ENCODE peak calls at places on chromosomes 6 and 20, in five cellular contexts. One of them, this sample, is unnamed.

GRCh38 chr6:74731204-74731603 is 474.6 kb downstream of the COL12A1 start:
- DNase-seq in PC-9: no peak
- DNase-seq in PC-3: peak
- DNase-seq in upper lobe of right lung: no peak
- DNase-seq in ovary: no peak
- DNase-seq in this sample: no peak

GRCh38 chr6:19999319-20000191 is 162.4 kb downstream of the ID4 start:
- DNase-seq in PC-3: peak
- DNase-seq in PC-9: no peak
- DNase-seq in upper lobe of right lung: no peak
- DNase-seq in ovary: no peak
- DNase-seq in this sample: no peak

GRCh38 chr20:5002077-5002413 is 735 bp upstream of the SLC23A2 start:
- DNase-seq in ovary: no peak
- DNase-seq in PC-9: no peak
- DNase-seq in PC-3: no peak
- DNase-seq in upper lobe of right lung: no peak
- DNase-seq in this sample: no peak

GRCh38 chr20:44621325-44621724 is 30.2 kb downstream of the ADA start:
- DNase-seq in PC-9: no peak
- DNase-seq in PC-3: no peak
- DNase-seq in ovary: no peak
- DNase-seq in upper lobe of right lung: no peak
- DNase-seq in this sample: no peak

GRCh38 chr6:170110201-170111140 is 180.4 kb downstream of the DLL1 start:
- DNase-seq in ovary: peak
- DNase-seq in PC-9: no peak
- DNase-seq in PC-3: no peak
- DNase-seq in upper lobe of right lung: no peak
- DNase-seq in this sample: no peak

GRCh38 chr6:158718431-158719126 is 68.7 kb downstream of the SYTL3 start:
- DNase-seq in PC-9: no peak
- DNase-seq in upper lobe of right lung: no peak
- DNase-seq in PC-3: peak
- DNase-seq in ovary: no peak
- DNase-seq in this sample: no peak

GRCh38 chr20:59508729-59509128 is 95.6 kb upstream of the PHACTR3 start:
- DNase-seq in ovary: no peak
- DNase-seq in PC-9: no peak
- DNase-seq in PC-3: no peak
- DNase-seq in upper lobe of right lung: no peak
- DNase-seq in this sample: no peak

GRCh38 chr6:149852180-149852579 is 12.0 kb downstream of the LRP11 start:
- DNase-seq in ovary: no peak
- DNase-seq in upper lobe of right lung: peak
- DNase-seq in PC-9: no peak
- DNase-seq in PC-3: peak
- DNase-seq in this sample: no peak

GRCh38 chr6:86563197-86563596 is 374.1 kb upstream of the HTR1E start:
- DNase-seq in upper lobe of right lung: no peak
- DNase-seq in ovary: no peak
- DNase-seq in PC-3: no peak
- DNase-seq in PC-9: no peak
- DNase-seq in this sample: no peak

GRCh38 chr6:97594834-97595233 is 311.8 kb upstream of the MMS22L start:
- DNase-seq in ovary: no peak
- DNase-seq in upper lobe of right lung: no peak
- DNase-seq in PC-9: no peak
- DNase-seq in PC-3: peak
- DNase-seq in this sample: peak

GRCh38 chr6:4965506-4966389 is 38.1 kb downstream of the RPP40 start:
- DNase-seq in PC-9: no peak
- DNase-seq in PC-3: no peak
- DNase-seq in upper lobe of right lung: no peak
- DNase-seq in ovary: no peak
- DNase-seq in this sample: no peak

GRCh38 chr6:47654255-47654654 is 44.1 kb upstream of the ADGRF4 start:
- DNase-seq in PC-9: no peak
- DNase-seq in ovary: no peak
- DNase-seq in upper lobe of right lung: no peak
- DNase-seq in PC-3: peak
- DNase-seq in this sample: no peak

DNA sequence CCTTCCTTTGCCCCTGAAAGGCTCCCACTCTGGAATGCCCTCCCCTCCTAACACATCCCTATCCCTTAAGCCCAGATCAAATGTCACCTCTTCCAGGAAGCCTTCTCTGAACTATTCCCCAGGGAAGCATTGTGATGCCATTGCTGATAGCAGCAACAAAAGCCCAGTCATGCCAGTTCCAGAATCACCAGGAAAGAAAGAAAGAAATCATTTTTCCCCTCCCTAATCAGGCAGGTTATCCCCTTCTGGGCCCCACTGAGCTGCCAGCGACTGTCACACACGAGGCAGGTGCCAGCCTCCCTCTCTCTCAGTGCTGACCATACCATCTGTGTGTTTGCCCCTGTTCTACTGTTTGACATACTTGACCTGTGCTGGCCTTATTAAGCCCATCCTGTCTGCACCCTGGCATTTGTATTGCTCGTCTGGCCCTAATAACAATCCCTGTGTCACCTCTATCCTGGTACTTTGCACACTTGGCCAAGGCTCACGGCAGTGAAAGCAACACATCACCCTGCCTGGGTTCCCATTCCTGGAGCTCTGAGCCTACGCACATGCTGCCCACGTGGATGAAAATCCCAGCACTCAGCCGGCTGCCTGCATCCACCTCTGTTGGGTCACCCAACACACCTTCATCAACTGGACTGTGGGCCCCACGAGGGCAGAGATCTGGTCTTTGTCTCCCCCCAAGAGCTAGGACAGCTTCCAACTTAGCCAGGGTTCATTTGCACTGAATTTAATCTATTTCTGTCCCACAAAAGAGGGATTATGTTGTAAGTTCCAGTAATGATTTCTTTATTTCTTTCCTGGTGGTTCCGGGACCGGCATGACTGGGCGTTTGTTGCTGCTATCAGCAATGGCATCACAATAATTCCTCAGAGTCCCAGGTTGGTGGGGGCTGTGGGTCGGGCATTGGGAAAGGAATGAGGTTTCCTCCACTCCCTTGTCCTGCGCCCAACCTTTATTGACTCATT is 5.3 kb upstream of the BPIFB1 start:
- DNase-seq in upper lobe of right lung: no peak
- DNase-seq in PC-3: peak
- DNase-seq in ovary: no peak
- DNase-seq in PC-9: peak
- DNase-seq in this sample: no peak
- H3K4me3 ChIP-seq in upper lobe of right lung: no peak
- H3K4me3 ChIP-seq in PC-3: no peak
- H3K4me3 ChIP-seq in ovary: no peak
- H3K4me3 ChIP-seq in PC-9: no peak
- H3K4me3 ChIP-seq in this sample: no peak

DNA sequence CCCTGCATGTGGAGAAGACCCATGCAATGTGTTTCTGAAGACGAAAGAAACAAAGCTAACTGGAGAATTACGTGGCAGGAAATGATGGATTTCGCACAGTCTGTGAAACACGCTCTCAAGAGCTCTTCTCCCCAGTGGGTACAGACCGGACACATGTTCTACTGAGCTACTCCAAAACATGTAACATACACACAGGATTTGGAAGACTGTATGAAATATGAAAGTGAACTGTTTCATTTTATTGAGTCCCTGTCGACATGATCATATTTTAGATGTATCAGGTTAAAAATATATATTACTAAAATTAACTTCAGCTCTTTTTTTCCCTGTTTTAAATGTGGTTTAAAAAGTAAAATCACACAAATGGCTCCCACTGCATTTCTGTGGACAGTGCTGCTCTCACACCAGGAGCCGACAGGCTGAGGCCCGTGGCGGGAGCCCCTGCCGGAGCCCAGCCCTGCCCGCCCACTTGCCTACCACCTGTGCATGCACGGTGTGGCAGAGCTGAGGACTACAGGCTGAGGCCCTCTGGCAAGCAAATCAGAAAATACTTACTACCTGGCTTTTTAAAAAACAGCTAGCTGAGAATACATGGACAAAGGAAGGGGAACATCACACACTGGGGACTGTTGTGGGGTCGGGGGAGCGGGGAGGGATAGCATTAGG is 58.9 kb upstream of the NXT1 start:
- DNase-seq in upper lobe of right lung: no peak
- DNase-seq in PC-3: no peak
- DNase-seq in ovary: no peak
- DNase-seq in PC-9: no peak
- DNase-seq in this sample: no peak
- TF ChIP-seq CTCF in upper lobe of right lung: no peak
- TF ChIP-seq CTCF in PC-3: no peak
- TF ChIP-seq CTCF in ovary: no peak
- TF ChIP-seq CTCF in PC-9: no peak
- TF ChIP-seq CTCF in this sample: no peak

GRCh38 chr6:134201716-134202115 is 116.2 kb downstream of the SGK1 start:
- DNase-seq in upper lobe of right lung: no peak
- DNase-seq in PC-9: no peak
- DNase-seq in ovary: no peak
- DNase-seq in PC-3: no peak
- DNase-seq in this sample: no peak
- H3K27ac ChIP-seq in upper lobe of right lung: no peak
- H3K27ac ChIP-seq in PC-9: no peak
- H3K27ac ChIP-seq in ovary: no peak
- H3K27ac ChIP-seq in PC-3: no peak
- H3K27ac ChIP-seq in this sample: no peak

GRCh38 chr20:58212636-58213035 is 15.8 kb downstream of the ANKRD60 start:
- DNase-seq in upper lobe of right lung: no peak
- DNase-seq in ovary: no peak
- DNase-seq in PC-3: no peak
- DNase-seq in PC-9: no peak
- DNase-seq in this sample: no peak

GRCh38 chr20:58214310-58214709 is 14.1 kb downstream of the ANKRD60 start:
- DNase-seq in upper lobe of right lung: no peak
- DNase-seq in PC-9: no peak
- DNase-seq in PC-3: no peak
- DNase-seq in ovary: no peak
- DNase-seq in this sample: no peak

GRCh38 chr20:58213716-58214115 is 14.7 kb downstream of the ANKRD60 start:
- DNase-seq in upper lobe of right lung: no peak
- DNase-seq in PC-9: no peak
- DNase-seq in ovary: no peak
- DNase-seq in PC-3: no peak
- DNase-seq in this sample: no peak

GRCh38 chr20:58215116-58215515 is 13.3 kb downstream of the ANKRD60 start:
- DNase-seq in PC-9: no peak
- DNase-seq in upper lobe of right lung: no peak
- DNase-seq in ovary: no peak
- DNase-seq in PC-3: no peak
- DNase-seq in this sample: no peak

GRCh38 chr20:58213112-58213511 is 15.3 kb downstream of the ANKRD60 start:
- DNase-seq in PC-3: peak
- DNase-seq in upper lobe of right lung: no peak
- DNase-seq in PC-9: no peak
- DNase-seq in ovary: no peak
- DNase-seq in this sample: no peak
- H3K4me3 ChIP-seq in PC-3: no peak
- H3K4me3 ChIP-seq in upper lobe of right lung: no peak
- H3K4me3 ChIP-seq in PC-9: no peak
- H3K4me3 ChIP-seq in ovary: no peak
- H3K4me3 ChIP-seq in this sample: no peak

GRCh38 chr6:50030777-50031562 is 9.2 kb upstream of the DEFB110 start:
- DNase-seq in upper lobe of right lung: no peak
- DNase-seq in PC-9: peak
- DNase-seq in ovary: no peak
- DNase-seq in PC-3: peak
- DNase-seq in this sample: no peak
- TF ChIP-seq CTCF in upper lobe of right lung: no peak
- TF ChIP-seq CTCF in PC-9: peak
- TF ChIP-seq CTCF in ovary: no peak
- TF ChIP-seq CTCF in PC-3: peak
- TF ChIP-seq CTCF in this sample: peak